ENCODE peak calls at places on chromosomes 11 and 22, in seven cellular contexts. I is thoracic aorta, O is IMR-90, T is cardiac muscle cell, J is heart right ventricle, W is psoas muscle, R is OCI-LY7. F is an unnamed sample. For H3K9me3, the result is how much of the 10 kb centered on the place peaks cover.

GRCh38 chr11:67111261-67111660 is 7.8 kb upstream of the KDM2A start:
- DNase-seq in I (no peak), O (peak), T (peak), J (no peak), W (no peak), R (no peak), F (no peak)

GRCh38 chr11:68014157-68014965 is 4.2 kb downstream of the ALDH3B1 start:
- DNase-seq in I (no peak), O (peak), T (peak), J (no peak), W (peak), R (no peak), F (peak)

GRCh38 chr11:112526699-112527410 is 266.2 kb upstream of the PLET1 start:
- DNase-seq in I (no peak), O (no peak), T (peak), J (no peak), W (no peak), R (no peak), F (no peak)

GRCh38 chr11:111631666-111632039 is 29.4 kb downstream of the SIK2 start:
- DNase-seq in I (no peak), O (peak), T (peak), J (no peak), W (no peak), R (no peak), F (no peak)

GRCh38 chr22:28246392-28246791 is 327.3 kb upstream of the PITPNB start:
- DNase-seq in I (no peak), O (peak), T (peak), J (no peak), W (no peak), R (no peak), F (no peak)

GRCh38 chr11:49405743-49406142 is 197.3 kb upstream of the FOLH1 start:
- DNase-seq in I (no peak), O (no peak), T (no peak), J (no peak), W (no peak), R (no peak), F (no peak)

GRCh38 chr11:848988-849824 is 6.6 kb downstream of the TSPAN4 start:
- DNase-seq in I (no peak), O (no peak), T (no peak), J (no peak), W (no peak), R (peak), F (no peak)

GRCh38 chr11:118047749-118048148 is 29.1 kb upstream of the TMPRSS4 start:
- DNase-seq in I (no peak), O (no peak), T (no peak), J (no peak), W (no peak), R (no peak), F (no peak)

GRCh38 chr11:105458071-105458470 is 151.8 kb upstream of the GRIA4 start:
- DNase-seq in I (no peak), O (no peak), T (no peak), J (no peak), W (no peak), R (no peak), F (no peak)

GRCh38 chr11:73654482-73655021 is 8.2 kb downstream of the PLEKHB1 start:
- DNase-seq in I (no peak), O (no peak), T (no peak), J (no peak), W (no peak), R (no peak), F (no peak)

GRCh38 chr11:10455637-10456487 is 798 bp downstream of the AMPD3 start:
- DNase-seq in I (no peak), O (peak), T (peak), J (peak), W (peak), R (peak), F (peak)

GRCh38 chr11:77208535-77208934 is 80.5 kb downstream of the MYO7A start:
- DNase-seq in I (no peak), O (no peak), T (no peak), J (no peak), W (no peak), R (no peak), F (no peak)

GRCh38 chr11:75938543-75938942 is 123.5 kb downstream of the UVRAG start:
- DNase-seq in I (no peak), O (peak), T (peak), J (no peak), W (no peak), R (no peak), F (no peak)

GRCh38 chr22:46086577-46087335 is 63.6 kb upstream of the PPARA start:
- DNase-seq in I (no peak), O (peak), T (no peak), J (no peak), W (peak), R (no peak), F (no peak)

GRCh38 chr11:57458060-57458409 is 2.3 kb upstream of the RTN4RL2 start:
- DNase-seq in I (no peak), O (no peak), T (no peak), J (no peak), W (no peak), R (no peak), F (no peak)

GRCh38 chr11:57458410-57459111 is 1.8 kb upstream of the RTN4RL2 start:
- DNase-seq in I (no peak), O (peak), T (peak), J (peak), W (peak), R (peak), F (no peak)

GRCh38 chr11:57460017-57460755 is at the start of gene RTN4RL2:
- DNase-seq in I (no peak), O (peak), T (peak), J (peak), W (peak), R (peak), F (peak)

GRCh38 chr11:57460756-57461749 is 725 bp downstream of the RTN4RL2 start:
- DNase-seq in I (no peak), O (no peak), T (no peak), J (no peak), W (no peak), R (no peak), F (no peak)

DNA sequence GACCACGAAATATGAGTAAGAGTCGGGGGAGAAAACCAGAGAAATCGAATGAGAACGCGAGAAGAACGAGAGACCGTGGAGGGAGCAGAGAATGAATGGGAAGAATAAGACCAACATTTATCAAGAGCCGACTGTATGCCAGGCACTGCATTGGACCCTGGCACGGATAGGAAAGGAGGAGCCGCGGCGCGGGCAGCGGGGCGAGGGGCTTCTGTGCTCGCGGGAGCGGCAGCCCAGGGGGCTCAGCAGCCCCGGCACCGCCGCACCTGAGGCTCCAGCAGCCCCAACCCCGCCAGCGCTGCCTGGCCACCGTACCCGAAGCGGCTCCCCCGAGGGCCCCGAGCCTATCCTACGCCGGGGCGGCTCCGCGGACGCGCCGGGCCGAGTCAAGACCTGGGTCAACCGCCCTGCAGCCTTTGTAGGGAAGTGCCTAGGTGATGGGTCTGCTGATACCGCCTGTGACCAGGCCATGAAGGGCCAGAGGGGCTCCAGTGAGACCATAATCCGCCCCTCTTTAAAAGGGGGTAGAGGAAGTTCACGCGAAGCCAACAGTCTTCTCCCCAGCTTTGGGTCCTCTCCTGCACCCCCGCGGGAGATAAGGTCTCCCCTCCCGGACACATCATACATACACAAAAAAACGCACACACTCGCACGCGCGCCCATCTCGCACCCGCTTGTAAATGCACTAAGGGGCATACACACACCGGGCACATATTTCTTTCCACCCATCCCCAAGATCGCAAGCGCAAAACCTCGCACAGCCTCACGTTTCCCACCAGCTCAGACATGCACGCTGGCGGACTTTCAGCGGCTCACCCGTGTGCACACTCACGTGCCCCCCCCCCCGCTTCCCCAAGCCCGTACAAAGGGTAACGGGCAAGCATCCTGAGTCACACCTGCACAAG is 964 bp upstream of the RTN4RL2 start:
- DNase-seq in I (no peak), O (peak), T (no peak), J (no peak), W (no peak), R (peak), F (no peak)
- H3K4me3 ChIP-seq in I (peak), O (peak), T (peak), J (peak), W (peak), R (peak), F (no peak)

GRCh38 chr11:59115556-59115955 is 8.5 kb downstream of the FAM111B start:
- DNase-seq in I (no peak), O (no peak), T (no peak), J (no peak), W (no peak), R (no peak), F (no peak)
- H3K9me3 ChIP-seq in I (under half), O (under half), T (under half), J (under half), W (under half), R (under half), F (under half)

GRCh38 chr22:32175751-32176644 is 16.9 kb upstream of the C22orf42 start:
- DNase-seq in I (no peak), O (no peak), T (no peak), J (no peak), W (no peak), R (no peak), F (no peak)
- H3K4me3 ChIP-seq in I (no peak), O (no peak), T (peak), J (peak), W (no peak), R (no peak), F (no peak)

DNA sequence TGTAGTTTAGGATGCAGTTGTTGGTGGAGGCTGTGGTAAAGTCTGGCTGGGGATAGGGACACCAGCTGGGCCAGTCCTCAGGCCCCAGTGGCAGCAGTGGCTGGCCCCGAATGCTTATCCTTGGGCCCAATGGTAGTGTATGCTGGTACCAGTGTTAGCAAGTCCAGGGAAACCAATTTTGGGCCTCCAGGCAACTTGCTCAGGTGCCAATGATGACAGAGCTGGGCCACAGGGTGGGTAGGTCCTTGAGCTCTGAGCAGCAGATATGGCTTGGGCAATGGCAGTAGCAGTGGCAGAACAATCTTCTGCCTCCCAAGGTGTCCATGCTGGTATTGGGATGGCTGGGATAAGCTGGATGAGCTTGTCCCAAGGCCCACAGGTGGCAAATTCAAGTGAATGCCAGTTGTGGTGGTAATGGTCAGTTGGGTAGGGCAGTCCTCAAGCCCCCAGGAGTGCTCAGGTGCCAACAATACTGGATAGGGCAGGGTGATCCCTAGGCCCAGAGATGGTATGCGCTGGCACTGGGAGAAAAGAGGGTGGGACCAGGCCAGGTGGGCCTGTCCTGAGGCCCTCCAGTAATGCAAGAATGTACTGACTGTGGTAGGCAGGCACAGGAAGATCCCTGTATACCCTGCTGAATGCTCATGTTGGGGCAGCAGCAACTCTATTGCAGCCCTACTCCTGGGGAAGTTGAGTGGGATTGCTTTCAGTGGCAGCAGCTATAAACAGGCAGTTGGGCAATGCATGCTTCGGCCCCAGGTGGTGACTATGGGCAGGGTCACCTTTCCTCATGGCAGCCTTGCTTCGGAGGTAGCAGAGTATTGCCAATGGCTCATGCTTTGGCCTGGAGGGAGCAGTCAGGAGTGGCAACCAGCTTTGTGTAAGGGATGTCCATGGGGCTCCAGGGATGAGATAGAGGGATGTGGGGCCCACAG is 54.7 kb downstream of the KCNQ1OT1 start:
- DNase-seq in I (no peak), O (no peak), T (no peak), J (no peak), W (no peak), R (no peak), F (no peak)
- H3K9me3 ChIP-seq in I (half or more), O (under half), T (under half), J (half or more), W (half or more), R (under half), F (under half)

F was measured in lung.